ENCODE peak calls at places on chromosomes 5 and 9, in ten cellular contexts. D is amniotic stem cell; J is kidney; O is lung; V is HCEC 1CT; L is CD4-positive, CD25-positive, alpha-beta regulatory T cell; F is NCI-H524 treated with DMSO at 0.1 percent for 48 hours; Y is CD8-positive, alpha-beta T cell; R is mesendoderm; N is CD8-positive, alpha-beta memory T cell. B is an unnamed sample.

GRCh38 chr9:31272456-31273295 is 1111.8 kb upstream of the ACO1 start:
- DNase-seq in N (no peak), O (no peak), L (peak; percentile 23), V (no peak), F (no peak), J (no peak), R (peak; percentile 4), Y (no peak), D (no peak), B (no peak)

GRCh38 chr5:57504357-57504756 is 21.7 kb upstream of the ACTBL2 start:
- DNase-seq in V (no peak), F (no peak), O (no peak), Y (no peak), L (no peak), J (no peak), R (no peak), D (no peak), N (no peak), B (no peak)

GRCh38 chr5:137329581-137329980 is 169.5 kb downstream of the SPOCK1 start:
- DNase-seq in Y (no peak), F (no peak), J (no peak), L (no peak), R (no peak), V (no peak), N (no peak), O (no peak), D (no peak), B (no peak)

GRCh38 chr5:56358046-56358445 is 124.9 kb upstream of the ANKRD55 start:
- DNase-seq in D (no peak), O (no peak), N (no peak), L (no peak), Y (no peak), V (no peak), J (no peak), F (no peak), R (no peak), B (no peak)

GRCh38 chr9:81411961-81412360 is 277.4 kb downstream of the TLE1 start:
- DNase-seq in D (no peak), V (peak; percentile 50), R (no peak), O (no peak), N (no peak), F (no peak), L (no peak), J (no peak), Y (no peak), B (no peak)

GRCh38 chr9:127154390-127155191 is 32.2 kb upstream of the ANGPTL2 start:
- DNase-seq in V (no peak), D (peak; percentile 21), F (no peak), O (peak; percentile 71), N (no peak), L (peak; percentile 6), R (no peak), J (peak; percentile 71), Y (no peak), B (peak; percentile 9)

GRCh38 chr5:181037365-181037861 is 2.7 kb upstream of the BTNL9 start:
- DNase-seq in Y (no peak), L (no peak), F (no peak), J (no peak), V (no peak), R (peak; percentile 74), N (no peak), O (peak; percentile 26), D (no peak), B (no peak)

GRCh38 chr9:108867829-108868228 is 5.8 kb downstream of the ACTL7A start:
- DNase-seq in Y (no peak), F (no peak), J (no peak), D (no peak), L (no peak), R (no peak), O (no peak), N (no peak), V (no peak), B (no peak)

GRCh38 chr5:145718956-145719355 is 116.2 kb downstream of the PRELID2 start:
- DNase-seq in Y (no peak), F (no peak), N (no peak), O (no peak), R (peak; percentile 39), L (no peak), V (peak; percentile 49), D (peak; percentile 27), J (no peak), B (no peak)

GRCh38 chr5:53779541-53779981 is 219.1 kb downstream of the NDUFS4 start:
- DNase-seq in V (peak; percentile 67), L (no peak), R (peak; percentile 34), J (peak; percentile 74), O (no peak), F (no peak), Y (no peak), D (no peak), N (no peak), B (no peak)